ENCODE peak calls at places on chromosomes 13 and 19, in five cellular contexts. U is K562, K is GM12878, A is HepG2, E is H1. C is an unnamed sample.

GRCh38 chr13:80082396-80083096 is 258.4 kb downstream of the SPRY2 start:
- DNase-seq in U (no peak), K (no peak), A (no peak), E (no peak), C (no peak)

GRCh38 chr19:34502582-34503545 is 21.3 kb downstream of the WTIP start:
- DNase-seq in U (no peak), K (no peak), A (no peak), E (no peak), C (no peak)

GRCh38 chr19:35744688-35745327 is 410 bp downstream of the U2AF1L4 start:
- DNase-seq in U (peak), K (peak), A (peak), E (peak), C (peak)

GRCh38 chr19:35509861-35510625 is 3.4 kb downstream of the DMKN start:
- DNase-seq in U (peak), K (no peak), A (peak), E (peak), C (peak)

GRCh38 chr19:50705422-50706019 is 14.1 kb downstream of the SHANK1 start:
- DNase-seq in U (peak), K (peak), A (peak), E (no peak), C (no peak)

GRCh38 chr13:49165798-49166752 is 54.1 kb upstream of the MLNR start:
- DNase-seq in U (no peak), K (no peak), A (no peak), E (no peak), C (no peak)

GRCh38 chr19:2070436-2070827 is 19.4 kb upstream of the MKNK2 start:
- DNase-seq in U (no peak), K (no peak), A (no peak), E (no peak), C (no peak)

GRCh38 chr19:17348700-17349099 is 11.3 kb downstream of the GTPBP3 start:
- DNase-seq in U (no peak), K (no peak), A (peak), E (peak), C (no peak)

GRCh38 chr19:3368441-3368795 is 2.0 kb downstream of the NFIC start:
- DNase-seq in U (peak), K (no peak), A (no peak), E (no peak), C (no peak)

GRCh38 chr13:41150058-41150457 is 17.5 kb upstream of the KBTBD6 start:
- DNase-seq in U (no peak), K (no peak), A (no peak), E (no peak), C (no peak)

GRCh38 chr13:54640719-54641118 is 1612.1 kb downstream of the OLFM4 start:
- DNase-seq in U (no peak), K (no peak), A (no peak), E (no peak), C (no peak)

GRCh38 chr13:97630725-97631124 is 196.8 kb downstream of the RAP2A start:
- DNase-seq in U (no peak), K (no peak), A (no peak), E (no peak), C (no peak)

GRCh38 chr19:28485300-28485699 is 727.7 kb downstream of the UQCRFS1 start:
- DNase-seq in U (peak), K (no peak), A (no peak), E (no peak), C (no peak)

GRCh38 chr13:21242236-21242635 is 65.8 kb downstream of the MRPL57 start:
- DNase-seq in U (no peak), K (no peak), A (peak), E (peak), C (no peak)

GRCh38 chr13:47484564-47484963 is 516.5 kb downstream of the SUCLA2 start:
- DNase-seq in U (no peak), K (no peak), A (peak), E (no peak), C (no peak)

GRCh38 chr13:98752111-98752941 is at the start of gene SLC15A1:
- DNase-seq in U (no peak), K (no peak), A (no peak), E (no peak), C (no peak)

GRCh38 chr19:11675569-11675968 is 63.2 kb downstream of the ZNF823 start:
- DNase-seq in U (no peak), K (no peak), A (no peak), E (no peak), C (no peak)

GRCh38 chr13:32314968-32315254 is 252 bp downstream of the ZAR1L start:
- DNase-seq in U (peak), K (no peak), A (peak), E (no peak), C (no peak)

GRCh38 chr19:6047741-6048231 is 62.5 kb downstream of the RFX2 start:
- DNase-seq in U (peak), K (no peak), A (peak), E (no peak), C (no peak)

GRCh38 chr13:47415048-47415447 is 518.2 kb upstream of the HTR2A start:
- DNase-seq in U (no peak), K (no peak), A (no peak), E (no peak), C (no peak)

GRCh38 chr13:98834254-98834960 is 81.9 kb upstream of the SLC15A1 start:
- DNase-seq in U (no peak), K (no peak), A (no peak), E (no peak), C (no peak)

GRCh38 chr13:51814825-51815650 is 11.1 kb upstream of the DHRS12 start:
- DNase-seq in U (peak), K (no peak), A (peak), E (no peak), C (peak)

GRCh38 chr13:109769275-109769674 is 17.1 kb downstream of the IRS2 start:
- DNase-seq in U (no peak), K (no peak), A (no peak), E (no peak), C (no peak)

GRCh38 chr13:93079294-93079693 is 147.3 kb upstream of the GPC6 start:
- DNase-seq in U (no peak), K (no peak), A (no peak), E (no peak), C (no peak)

GRCh38 chr13:50910483-50910805 is 853 bp downstream of the RNASEH2B start:
- DNase-seq in U (peak), K (no peak), A (peak), E (no peak), C (no peak)

DNA sequence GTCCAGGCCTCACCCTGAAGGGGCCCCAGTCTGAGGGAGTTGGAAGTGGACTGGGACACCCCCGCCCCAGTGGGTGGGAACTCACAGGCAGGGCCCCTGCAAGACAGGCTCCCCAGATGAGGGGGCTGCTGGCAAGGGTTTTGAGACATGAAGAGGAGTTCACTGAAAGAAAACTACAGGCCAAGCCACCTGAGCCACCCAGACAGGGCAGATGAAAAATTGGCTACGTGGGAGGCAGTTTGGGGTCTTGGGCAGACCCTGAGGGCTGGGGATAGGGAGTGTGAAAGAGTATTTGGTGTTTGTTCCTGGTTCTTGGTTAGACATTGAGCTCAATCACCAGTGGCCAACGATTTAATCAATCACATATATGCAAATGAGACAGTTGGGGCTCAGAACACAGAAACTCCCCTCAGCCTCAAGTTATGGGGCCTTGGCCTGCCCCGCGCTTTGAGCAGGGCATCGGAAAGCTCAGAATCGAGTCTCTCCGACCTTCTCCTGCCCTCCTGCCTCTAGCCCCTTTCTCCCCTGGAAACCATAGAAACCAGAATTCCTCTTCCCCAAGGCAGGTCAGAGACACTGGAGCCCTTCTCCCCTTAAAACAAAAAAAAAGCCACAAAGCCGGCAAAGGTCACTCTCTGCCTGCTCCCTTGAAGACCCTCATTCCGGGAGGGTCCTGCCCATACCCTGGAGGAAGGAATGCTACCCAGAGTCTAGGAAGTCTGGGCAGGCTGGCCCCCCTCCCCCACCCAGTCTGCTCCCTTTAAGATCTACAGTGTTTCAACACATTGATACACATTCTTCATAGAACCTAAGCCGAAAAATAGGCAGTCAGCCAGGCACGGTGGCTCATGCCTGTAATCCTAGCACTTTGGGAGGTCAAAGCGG is 1.3 kb upstream of the ISYNA1 start:
- DNase-seq in U (peak), K (no peak), A (peak), E (no peak), C (no peak)
- TF ChIP-seq TAF1 in U (no peak), K (no peak), A (no peak), E (no peak), C (no peak)

GRCh38 chr19:46723471-46723870 is 6.6 kb upstream of the PRKD2 start:
- DNase-seq in U (no peak), K (no peak), A (no peak), E (no peak), C (no peak)
- TF ChIP-seq POLR2A in U (no peak), K (no peak), A (no peak), E (no peak), C (no peak)

GRCh38 chr13:29702912-29703351 is 107.4 kb upstream of the SLC7A1 start:
- DNase-seq in U (peak), K (no peak), A (no peak), E (peak), C (no peak)
- TF ChIP-seq POLR2AphosphoS5 in U (no peak), K (no peak), A (no peak), E (no peak), C (no peak)

GRCh38 chr13:101552797-101553196 is 100.3 kb downstream of the ITGBL1 start:
- DNase-seq in U (no peak), K (no peak), A (no peak), E (no peak), C (no peak)
- TF ChIP-seq TAF1 in U (no peak), K (no peak), A (no peak), E (no peak), C (no peak)

GRCh38 chr13:77696863-77697207 is 652 bp upstream of the SLAIN1 start:
- DNase-seq in U (no peak), K (no peak), A (no peak), E (no peak), C (no peak)

GRCh38 chr13:77699059-77699680 is 1.7 kb downstream of the SLAIN1 start:
- DNase-seq in U (no peak), K (no peak), A (no peak), E (no peak), C (no peak)

GRCh38 chr13:77697208-77698103 is at the start of gene SLAIN1:
- DNase-seq in U (peak), K (no peak), A (peak), E (peak), C (peak)

GRCh38 chr13:77696006-77696862 is 1.3 kb upstream of the SLAIN1 start:
- DNase-seq in U (no peak), K (no peak), A (no peak), E (no peak), C (no peak)

DNA sequence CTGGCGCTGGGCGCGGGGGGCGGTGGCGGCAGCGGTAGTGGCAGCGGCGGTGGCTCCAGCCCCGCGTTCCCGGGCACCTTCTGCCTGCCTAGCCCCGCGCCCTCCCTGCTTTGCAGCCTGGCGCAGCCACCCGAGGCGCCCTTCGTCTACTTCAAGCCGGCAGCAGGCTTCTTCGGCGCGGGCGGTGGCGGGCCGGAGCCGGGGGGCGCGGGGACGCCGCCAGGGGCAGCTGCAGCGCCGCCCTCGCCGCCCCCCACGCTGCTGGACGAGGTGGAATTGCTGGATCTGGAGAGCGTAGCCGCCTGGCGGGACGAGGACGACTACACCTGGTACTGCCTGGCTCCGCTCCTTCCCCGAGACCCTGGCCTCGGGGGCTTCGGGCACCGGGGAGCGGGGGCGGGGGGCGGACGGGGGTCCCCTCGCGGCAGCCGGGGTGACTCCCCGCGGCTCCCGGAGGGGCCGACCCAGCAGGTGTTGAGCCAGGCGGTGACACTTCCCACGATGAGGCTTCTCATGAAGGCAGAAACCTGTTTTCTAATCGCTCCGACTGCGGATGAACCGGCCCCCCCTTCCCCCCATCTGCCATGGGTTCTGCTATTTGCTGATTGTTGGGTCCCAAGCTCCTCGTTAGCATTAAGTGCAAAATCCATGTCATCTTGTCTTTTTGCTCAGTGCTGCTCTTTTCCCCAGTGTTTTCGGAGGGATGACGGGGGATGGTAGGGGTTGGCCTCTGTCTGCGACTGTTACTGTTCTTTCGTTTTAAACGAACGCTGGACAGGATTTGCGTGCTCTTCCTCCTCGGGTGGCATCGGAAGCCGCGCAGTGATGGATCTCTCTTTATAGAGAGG is 948 bp downstream of the SLAIN1 start:
- DNase-seq in U (no peak), K (no peak), A (no peak), E (no peak), C (peak)
- TF ChIP-seq POLR2A in U (no peak), K (no peak), A (no peak), E (no peak), C (no peak)

GRCh38 chr19:48896191-48896720 is 2.3 kb downstream of the TULP2 start:
- DNase-seq in U (peak), K (no peak), A (no peak), E (peak), C (peak)

GRCh38 chr19:48899781-48900476 is at the start of gene NUCB1:
- DNase-seq in U (peak), K (peak), A (peak), E (peak), C (peak)

GRCh38 chr19:48895226-48895625 is 3.3 kb downstream of the TULP2 start:
- DNase-seq in U (no peak), K (no peak), A (no peak), E (no peak), C (no peak)

GRCh38 chr19:48900477-48901452 is 653 bp downstream of the NUCB1 start:
- DNase-seq in U (peak), K (no peak), A (peak), E (no peak), C (no peak)

DNA sequence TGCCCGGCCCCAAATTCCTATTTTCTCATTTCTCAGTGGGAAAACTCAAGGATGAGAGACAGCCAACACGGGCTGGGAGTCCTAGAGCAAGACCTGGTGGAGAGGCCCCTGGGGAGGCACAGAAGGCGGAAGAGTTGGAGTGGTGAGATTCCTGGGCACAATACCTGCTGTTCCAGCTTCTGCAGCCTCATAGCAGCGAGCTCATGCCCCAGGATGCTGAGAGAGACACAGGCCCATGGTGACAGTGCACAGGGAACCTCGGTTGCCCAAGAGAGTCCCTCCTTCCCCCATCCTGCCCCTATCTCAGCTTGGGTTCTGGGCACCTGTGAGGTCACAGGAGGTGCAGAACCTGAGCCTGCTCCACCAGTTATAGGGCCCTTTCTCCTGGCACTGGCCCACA is 1.4 kb downstream of the TULP2 start:
- DNase-seq in U (no peak), K (no peak), A (no peak), E (no peak), C (no peak)
- TF ChIP-seq POLR2AphosphoS5 in U (no peak), K (no peak), A (no peak), E (no peak), C (no peak)

DNA sequence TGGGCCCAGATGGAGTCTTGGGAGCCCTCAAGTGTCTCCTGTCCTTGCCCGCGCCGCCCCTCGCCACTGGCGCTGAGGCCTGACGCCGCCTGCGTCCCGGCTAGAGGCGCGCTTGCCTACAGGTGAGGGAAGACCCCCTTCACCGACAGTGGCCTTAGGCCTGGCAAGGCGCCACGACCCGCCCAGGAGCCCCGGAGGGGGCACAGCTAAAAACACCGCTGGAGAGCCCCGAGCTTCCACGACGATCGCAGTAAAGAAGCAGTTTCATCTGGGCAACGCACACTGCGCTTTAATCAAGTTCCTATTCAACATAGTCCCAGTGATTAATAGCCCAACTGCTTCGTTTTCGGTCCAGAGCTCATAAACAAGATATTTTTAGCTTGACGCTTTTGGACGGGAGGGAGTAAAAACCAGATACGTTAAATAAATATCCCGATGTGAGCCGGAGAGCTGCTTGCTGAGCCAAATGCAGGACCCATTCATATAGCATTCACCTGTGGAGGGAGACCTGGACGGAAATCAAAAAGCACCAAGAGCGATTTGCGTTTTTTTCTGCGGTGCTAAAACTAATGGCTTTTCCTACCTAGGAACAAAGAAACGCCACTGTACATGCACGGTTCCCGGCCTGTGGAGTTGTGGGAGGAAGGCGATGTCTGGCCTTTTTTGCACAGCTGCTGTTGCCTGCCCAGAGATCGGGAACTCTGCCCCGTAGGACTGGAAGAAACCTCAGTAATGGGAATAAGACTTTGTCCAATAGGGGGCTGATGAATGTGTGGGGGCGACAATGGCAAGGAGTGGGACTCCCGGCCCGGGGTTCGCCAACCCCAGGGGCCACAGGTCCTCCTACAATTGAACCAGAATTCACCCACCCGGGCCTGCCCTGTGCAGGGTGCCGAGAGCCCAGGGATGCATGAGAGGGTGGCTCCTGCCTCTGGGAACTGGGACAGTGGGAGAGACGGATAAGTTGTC is 1.7 kb upstream of the CEBPA start:
- DNase-seq in U (no peak), K (no peak), A (no peak), E (no peak), C (no peak)
- TF ChIP-seq TAF1 in U (no peak), K (no peak), A (peak), E (no peak), C (no peak)

GRCh38 chr19:41276231-41276630 is 12.1 kb downstream of the HNRNPUL1 start:
- DNase-seq in U (no peak), K (no peak), A (no peak), E (no peak), C (no peak)

GRCh38 chr19:41269571-41269970 is 5.4 kb downstream of the HNRNPUL1 start:
- DNase-seq in U (no peak), K (no peak), A (no peak), E (no peak), C (no peak)

GRCh38 chr19:41278478-41278877 is 14.3 kb downstream of the HNRNPUL1 start:
- DNase-seq in U (no peak), K (no peak), A (no peak), E (no peak), C (no peak)

GRCh38 chr19:41269055-41269454 is 4.9 kb downstream of the HNRNPUL1 start:
- DNase-seq in U (no peak), K (no peak), A (no peak), E (no peak), C (no peak)

DNA sequence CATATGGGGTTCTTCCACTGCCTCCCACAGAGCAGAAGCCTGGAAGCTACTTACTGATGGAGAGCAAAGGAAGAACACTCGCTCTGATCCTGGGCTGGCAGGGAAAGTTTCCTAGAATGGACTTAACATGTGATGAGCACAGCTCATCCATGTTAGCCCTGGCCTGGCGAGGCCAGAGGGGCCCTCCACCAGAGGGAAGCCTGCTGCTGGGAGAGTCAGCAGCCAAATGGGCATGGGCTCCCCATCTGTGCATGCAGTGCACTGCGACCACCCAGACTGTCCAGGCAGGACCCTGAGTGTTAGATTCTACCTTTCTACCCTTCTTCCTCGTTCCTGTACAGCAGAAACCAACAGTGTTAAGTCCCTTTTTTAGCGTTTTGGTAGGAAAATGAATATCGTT is 8.9 kb downstream of the HNRNPUL1 start:
- DNase-seq in U (no peak), K (no peak), A (no peak), E (no peak), C (no peak)
- TF ChIP-seq POLR2A in U (no peak), K (no peak), A (no peak), E (no peak), C (no peak)

GRCh38 chr19:8370176-8371010 is 6.4 kb downstream of the ANGPTL4 start:
- DNase-seq in U (no peak), K (no peak), A (no peak), E (no peak), C (no peak)
- TF ChIP-seq POLR2AphosphoS5 in U (no peak), K (no peak), A (peak), E (no peak), C (no peak)